ENCODE peak calls at places on chromosomes 2 and 18, in eight cellular contexts. One of them, this sample, is unnamed. For H3K27me3, the result is how much of the 10 kb centered on the place peaks cover.

GRCh38 chr2:97743913-97744312 is 30.5 kb downstream of the ZAP70 start:
- DNase-seq in cardiac muscle cell: no peak
- DNase-seq in adrenal gland: no peak
- DNase-seq in psoas muscle: no peak
- DNase-seq in tibial artery: no peak
- DNase-seq in tibial nerve: no peak
- DNase-seq in RWPE2: peak
- DNase-seq in neuronal stem cell: no peak
- DNase-seq in this sample: no peak

GRCh38 chr18:9042766-9043481 is 59.6 kb upstream of the NDUFV2 start:
- DNase-seq in RWPE2: no peak
- DNase-seq in tibial artery: no peak
- DNase-seq in adrenal gland: no peak
- DNase-seq in neuronal stem cell: no peak
- DNase-seq in psoas muscle: no peak
- DNase-seq in tibial nerve: no peak
- DNase-seq in cardiac muscle cell: no peak
- DNase-seq in this sample: no peak

GRCh38 chr18:63022429-63023022 is 297.0 kb downstream of the BCL2 start:
- DNase-seq in cardiac muscle cell: peak
- DNase-seq in adrenal gland: no peak
- DNase-seq in tibial nerve: no peak
- DNase-seq in neuronal stem cell: no peak
- DNase-seq in tibial artery: no peak
- DNase-seq in psoas muscle: no peak
- DNase-seq in RWPE2: no peak
- DNase-seq in this sample: no peak

GRCh38 chr2:234130734-234131133 is 80.2 kb downstream of the SPP2 start:
- DNase-seq in tibial nerve: no peak
- DNase-seq in RWPE2: no peak
- DNase-seq in psoas muscle: no peak
- DNase-seq in adrenal gland: no peak
- DNase-seq in cardiac muscle cell: no peak
- DNase-seq in tibial artery: no peak
- DNase-seq in neuronal stem cell: no peak
- DNase-seq in this sample: no peak

GRCh38 chr2:157336137-157336721 is 10.6 kb upstream of the ERMN start:
- DNase-seq in psoas muscle: no peak
- DNase-seq in RWPE2: no peak
- DNase-seq in cardiac muscle cell: peak
- DNase-seq in tibial nerve: peak
- DNase-seq in adrenal gland: peak
- DNase-seq in tibial artery: peak
- DNase-seq in neuronal stem cell: no peak
- DNase-seq in this sample: no peak

GRCh38 chr18:63365909-63366269 is 1.1 kb downstream of the KDSR start:
- DNase-seq in RWPE2: no peak
- DNase-seq in adrenal gland: no peak
- DNase-seq in cardiac muscle cell: peak
- DNase-seq in neuronal stem cell: peak
- DNase-seq in tibial nerve: no peak
- DNase-seq in psoas muscle: no peak
- DNase-seq in tibial artery: no peak
- DNase-seq in this sample: no peak

GRCh38 chr2:73176881-73177644 is 25.3 kb upstream of the NOTO start:
- DNase-seq in tibial artery: peak
- DNase-seq in adrenal gland: peak
- DNase-seq in RWPE2: peak
- DNase-seq in neuronal stem cell: peak
- DNase-seq in cardiac muscle cell: peak
- DNase-seq in tibial nerve: peak
- DNase-seq in psoas muscle: peak
- DNase-seq in this sample: peak

GRCh38 chr2:171523969-171524401 is 1.7 kb downstream of the CYBRD1 start:
- DNase-seq in adrenal gland: no peak
- DNase-seq in RWPE2: no peak
- DNase-seq in tibial artery: no peak
- DNase-seq in tibial nerve: peak
- DNase-seq in psoas muscle: no peak
- DNase-seq in cardiac muscle cell: peak
- DNase-seq in neuronal stem cell: no peak
- DNase-seq in this sample: no peak

GRCh38 chr18:76657428-76657827 is 162.4 kb upstream of the ZNF516 start:
- DNase-seq in adrenal gland: no peak
- DNase-seq in cardiac muscle cell: no peak
- DNase-seq in psoas muscle: no peak
- DNase-seq in RWPE2: no peak
- DNase-seq in tibial artery: no peak
- DNase-seq in tibial nerve: no peak
- DNase-seq in neuronal stem cell: no peak
- DNase-seq in this sample: no peak

GRCh38 chr2:83817511-83817910 is 641.6 kb downstream of the SUCLG1 start:
- DNase-seq in RWPE2: no peak
- DNase-seq in tibial nerve: no peak
- DNase-seq in tibial artery: no peak
- DNase-seq in psoas muscle: no peak
- DNase-seq in cardiac muscle cell: no peak
- DNase-seq in neuronal stem cell: no peak
- DNase-seq in adrenal gland: no peak
- DNase-seq in this sample: no peak

GRCh38 chr2:12688898-12689297 is 27.8 kb upstream of the TRIB2 start:
- DNase-seq in neuronal stem cell: no peak
- DNase-seq in psoas muscle: no peak
- DNase-seq in adrenal gland: no peak
- DNase-seq in tibial artery: no peak
- DNase-seq in RWPE2: no peak
- DNase-seq in tibial nerve: no peak
- DNase-seq in cardiac muscle cell: no peak
- DNase-seq in this sample: no peak

DNA sequence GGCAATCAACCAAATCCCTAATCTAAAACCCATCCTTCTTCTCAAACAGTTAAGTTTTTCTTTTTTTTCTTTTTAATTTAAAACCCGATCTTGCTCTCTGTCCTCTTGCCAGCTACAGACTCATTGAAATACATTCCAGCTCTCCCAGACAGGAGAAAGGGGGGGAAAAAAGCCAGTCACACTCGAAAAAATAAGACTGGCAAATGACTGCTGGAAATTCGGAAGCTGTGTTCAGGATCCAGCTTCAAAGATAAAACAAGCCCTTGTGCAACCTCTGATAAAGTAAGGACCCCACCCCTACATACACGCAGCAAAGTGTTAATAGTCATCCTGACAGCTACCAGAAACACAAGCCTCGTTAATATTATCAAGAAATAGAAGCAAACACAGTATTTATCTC is 1.2 kb downstream of the LRRTM4 start:
- DNase-seq in psoas muscle: no peak
- DNase-seq in tibial artery: no peak
- DNase-seq in tibial nerve: no peak
- DNase-seq in cardiac muscle cell: peak
- DNase-seq in neuronal stem cell: peak
- DNase-seq in RWPE2: no peak
- DNase-seq in adrenal gland: no peak
- DNase-seq in this sample: no peak
- H3K4me3 ChIP-seq in psoas muscle: peak
- H3K4me3 ChIP-seq in tibial artery: no peak
- H3K4me3 ChIP-seq in tibial nerve: peak
- H3K4me3 ChIP-seq in cardiac muscle cell: peak
- H3K4me3 ChIP-seq in neuronal stem cell: no peak
- H3K4me3 ChIP-seq in RWPE2: no peak
- H3K4me3 ChIP-seq in adrenal gland: no peak
- H3K4me3 ChIP-seq in this sample: no peak

GRCh38 chr2:38214209-38214717 is 138.3 kb upstream of the CYP1B1 start:
- DNase-seq in cardiac muscle cell: peak
- DNase-seq in neuronal stem cell: peak
- DNase-seq in tibial nerve: no peak
- DNase-seq in tibial artery: no peak
- DNase-seq in RWPE2: no peak
- DNase-seq in adrenal gland: no peak
- DNase-seq in psoas muscle: no peak
- DNase-seq in this sample: no peak

GRCh38 chr2:38215993-38216392 is 140.0 kb upstream of the CYP1B1 start:
- DNase-seq in RWPE2: no peak
- DNase-seq in tibial nerve: no peak
- DNase-seq in tibial artery: no peak
- DNase-seq in adrenal gland: no peak
- DNase-seq in psoas muscle: no peak
- DNase-seq in neuronal stem cell: no peak
- DNase-seq in cardiac muscle cell: no peak
- DNase-seq in this sample: no peak

GRCh38 chr2:38212312-38212711 is 136.4 kb upstream of the CYP1B1 start:
- DNase-seq in tibial artery: no peak
- DNase-seq in adrenal gland: no peak
- DNase-seq in cardiac muscle cell: no peak
- DNase-seq in psoas muscle: no peak
- DNase-seq in tibial nerve: no peak
- DNase-seq in RWPE2: no peak
- DNase-seq in neuronal stem cell: no peak
- DNase-seq in this sample: no peak

GRCh38 chr2:38215511-38215910 is 139.6 kb upstream of the CYP1B1 start:
- DNase-seq in tibial nerve: no peak
- DNase-seq in RWPE2: no peak
- DNase-seq in neuronal stem cell: no peak
- DNase-seq in adrenal gland: no peak
- DNase-seq in cardiac muscle cell: no peak
- DNase-seq in psoas muscle: no peak
- DNase-seq in tibial artery: no peak
- DNase-seq in this sample: no peak

GRCh38 chr2:38213619-38214018 is 137.7 kb upstream of the CYP1B1 start:
- DNase-seq in adrenal gland: no peak
- DNase-seq in cardiac muscle cell: no peak
- DNase-seq in tibial nerve: no peak
- DNase-seq in RWPE2: no peak
- DNase-seq in tibial artery: no peak
- DNase-seq in neuronal stem cell: no peak
- DNase-seq in psoas muscle: no peak
- DNase-seq in this sample: no peak
- H3K27ac ChIP-seq in adrenal gland: no peak
- H3K27ac ChIP-seq in cardiac muscle cell: peak
- H3K27ac ChIP-seq in tibial nerve: no peak
- H3K27ac ChIP-seq in RWPE2: no peak
- H3K27ac ChIP-seq in tibial artery: no peak
- H3K27ac ChIP-seq in neuronal stem cell: no peak
- H3K27ac ChIP-seq in psoas muscle: no peak
- H3K27ac ChIP-seq in this sample: no peak

GRCh38 chr2:179031731-179032408 is 18.1 kb downstream of the CCDC141 start:
- DNase-seq in psoas muscle: no peak
- DNase-seq in tibial artery: no peak
- DNase-seq in adrenal gland: no peak
- DNase-seq in neuronal stem cell: no peak
- DNase-seq in tibial nerve: no peak
- DNase-seq in cardiac muscle cell: no peak
- DNase-seq in RWPE2: no peak
- DNase-seq in this sample: no peak

GRCh38 chr2:179036353-179036905 is 13.5 kb downstream of the CCDC141 start:
- DNase-seq in neuronal stem cell: no peak
- DNase-seq in cardiac muscle cell: no peak
- DNase-seq in RWPE2: no peak
- DNase-seq in psoas muscle: no peak
- DNase-seq in tibial nerve: no peak
- DNase-seq in tibial artery: no peak
- DNase-seq in adrenal gland: no peak
- DNase-seq in this sample: no peak

GRCh38 chr2:179037807-179038206 is 12.1 kb downstream of the CCDC141 start:
- DNase-seq in neuronal stem cell: no peak
- DNase-seq in RWPE2: no peak
- DNase-seq in cardiac muscle cell: no peak
- DNase-seq in tibial artery: no peak
- DNase-seq in tibial nerve: no peak
- DNase-seq in psoas muscle: no peak
- DNase-seq in adrenal gland: no peak
- DNase-seq in this sample: no peak
- H3K27me3 ChIP-seq in neuronal stem cell: under half
- H3K27me3 ChIP-seq in RWPE2: under half
- H3K27me3 ChIP-seq in cardiac muscle cell: under half
- H3K27me3 ChIP-seq in tibial artery: under half
- H3K27me3 ChIP-seq in tibial nerve: under half
- H3K27me3 ChIP-seq in psoas muscle: under half
- H3K27me3 ChIP-seq in adrenal gland: under half
- H3K27me3 ChIP-seq in this sample: under half

GRCh38 chr2:197997083-197997541 is 192.7 kb downstream of the PLCL1 start:
- DNase-seq in RWPE2: no peak
- DNase-seq in cardiac muscle cell: peak
- DNase-seq in tibial artery: no peak
- DNase-seq in neuronal stem cell: no peak
- DNase-seq in psoas muscle: no peak
- DNase-seq in adrenal gland: no peak
- DNase-seq in tibial nerve: no peak
- DNase-seq in this sample: no peak
- H3K4me3 ChIP-seq in RWPE2: no peak
- H3K4me3 ChIP-seq in cardiac muscle cell: no peak
- H3K4me3 ChIP-seq in tibial artery: no peak
- H3K4me3 ChIP-seq in neuronal stem cell: no peak
- H3K4me3 ChIP-seq in psoas muscle: no peak
- H3K4me3 ChIP-seq in adrenal gland: no peak
- H3K4me3 ChIP-seq in tibial nerve: no peak
- H3K4me3 ChIP-seq in this sample: no peak

GRCh38 chr2:47041891-47042684 is 113.0 kb downstream of the STPG4 start:
- DNase-seq in neuronal stem cell: no peak
- DNase-seq in tibial nerve: no peak
- DNase-seq in psoas muscle: no peak
- DNase-seq in adrenal gland: no peak
- DNase-seq in RWPE2: no peak
- DNase-seq in tibial artery: no peak
- DNase-seq in cardiac muscle cell: no peak
- DNase-seq in this sample: no peak

GRCh38 chr2:47039913-47040562 is 115.1 kb downstream of the STPG4 start:
- DNase-seq in psoas muscle: no peak
- DNase-seq in neuronal stem cell: no peak
- DNase-seq in RWPE2: no peak
- DNase-seq in adrenal gland: no peak
- DNase-seq in tibial nerve: no peak
- DNase-seq in tibial artery: no peak
- DNase-seq in cardiac muscle cell: no peak
- DNase-seq in this sample: no peak

GRCh38 chr2:47041065-47041464 is 114.0 kb downstream of the STPG4 start:
- DNase-seq in psoas muscle: peak
- DNase-seq in neuronal stem cell: no peak
- DNase-seq in tibial nerve: no peak
- DNase-seq in cardiac muscle cell: peak
- DNase-seq in RWPE2: no peak
- DNase-seq in adrenal gland: peak
- DNase-seq in tibial artery: no peak
- DNase-seq in this sample: no peak

GRCh38 chr2:47039502-47039870 is 115.6 kb downstream of the STPG4 start:
- DNase-seq in tibial nerve: no peak
- DNase-seq in psoas muscle: no peak
- DNase-seq in RWPE2: no peak
- DNase-seq in neuronal stem cell: no peak
- DNase-seq in adrenal gland: no peak
- DNase-seq in tibial artery: no peak
- DNase-seq in cardiac muscle cell: no peak
- DNase-seq in this sample: no peak

DNA sequence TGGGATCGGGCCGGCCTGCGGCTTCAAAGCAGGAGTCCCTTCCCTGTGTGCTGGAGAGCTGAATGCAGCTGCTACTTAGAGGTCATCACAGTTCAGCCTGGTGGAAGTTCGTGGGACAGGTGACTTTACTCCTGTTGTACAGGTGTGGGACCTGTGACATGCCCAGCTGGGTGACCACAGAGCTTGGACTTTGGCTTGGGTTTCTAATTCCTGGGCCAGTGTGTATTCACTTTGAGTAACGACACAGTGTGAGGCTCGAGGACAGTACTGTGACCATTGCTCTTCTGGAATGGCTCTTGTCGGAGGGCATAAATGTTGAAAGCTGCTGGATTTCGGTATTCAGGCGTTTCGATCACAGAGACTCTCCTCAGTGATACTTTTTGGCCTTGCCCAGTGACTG is 114.4 kb downstream of the STPG4 start:
- DNase-seq in adrenal gland: no peak
- DNase-seq in tibial nerve: no peak
- DNase-seq in neuronal stem cell: no peak
- DNase-seq in tibial artery: no peak
- DNase-seq in cardiac muscle cell: no peak
- DNase-seq in RWPE2: no peak
- DNase-seq in psoas muscle: no peak
- DNase-seq in this sample: no peak
- H3K27ac ChIP-seq in adrenal gland: no peak
- H3K27ac ChIP-seq in tibial nerve: peak
- H3K27ac ChIP-seq in neuronal stem cell: no peak
- H3K27ac ChIP-seq in tibial artery: peak
- H3K27ac ChIP-seq in cardiac muscle cell: peak
- H3K27ac ChIP-seq in RWPE2: peak
- H3K27ac ChIP-seq in psoas muscle: peak
- H3K27ac ChIP-seq in this sample: no peak